ENCODE peak calls at places on chromosomes 7 and 10, in four cellular contexts. V, R, B and E are unnamed samples.

GRCh38 chr10:112491144-112491543 is 44.1 kb downstream of the VTI1A start:
- DNase-seq in V (peak; percentile 9), R (peak; percentile 58), B (no peak), E (no peak)

GRCh38 chr10:100341953-100342626 is 4.9 kb upstream of the SCD start:
- DNase-seq in V (peak; percentile 65), R (peak; percentile 76), B (peak; percentile 45), E (peak; percentile 15)

GRCh38 chr10:132122097-132122861 is 56.5 kb downstream of the JAKMIP3 start:
- DNase-seq in V (no peak), R (no peak), B (no peak), E (no peak)

GRCh38 chr10:44952779-44953231 is 6.8 kb upstream of the RASSF4 start:
- DNase-seq in V (peak; percentile 90), R (no peak), B (no peak), E (no peak)

GRCh38 chr7:26197153-26198115 is 3.1 kb downstream of the HNRNPA2B1 start:
- DNase-seq in V (peak; percentile 46), R (peak; percentile 46), B (no peak), E (no peak)

GRCh38 chr10:12513003-12513365 is 163.6 kb downstream of the CAMK1D start:
- DNase-seq in V (no peak), R (no peak), B (no peak), E (no peak)

GRCh38 chr7:128879939-128880746 is 17.5 kb downstream of the ATP6V1F start:
- DNase-seq in V (no peak), R (peak; percentile 85), B (no peak), E (no peak)

GRCh38 chr7:26365077-26365896 is 73.6 kb downstream of the SNX10 start:
- DNase-seq in V (peak; percentile 38), R (peak; percentile 79), B (no peak), E (peak; percentile 36)

GRCh38 chr10:130138479-130138866 is 2.3 kb downstream of the GLRX3 start:
- DNase-seq in V (no peak), R (peak; percentile 81), B (no peak), E (no peak)

GRCh38 chr10:124546957-124547650 is 85.5 kb downstream of the LHPP start:
- DNase-seq in V (no peak), R (no peak), B (no peak), E (no peak)
- H3K4me3 ChIP-seq in V (no peak overlapping the region), R (no peak overlapping the region), B (no peak overlapping the region), E (no peak overlapping the region)

GRCh38 chr10:99236627-99237309 is 1.1 kb upstream of the HPSE2 start:
- DNase-seq in V (no peak), R (no peak), B (no peak), E (no peak)
- H3K4me3 ChIP-seq in V (no peak overlapping the region), R (no peak overlapping the region), B (peak overlapping the region; percentile 22), E (no peak overlapping the region)

GRCh38 chr10:120979435-120980315 is 128.5 kb downstream of the WDR11 start:
- DNase-seq in V (no peak), R (peak; percentile 10), B (no peak), E (no peak)
- H3K4me3 ChIP-seq in V (no peak overlapping the region), R (no peak overlapping the region), B (peak overlapping the region; percentile 27), E (peak overlapping the region; percentile 11)

GRCh38 chr10:22837351-22837750 is 90.5 kb upstream of the ARMC3 start:
- DNase-seq in V (no peak), R (no peak), B (no peak), E (no peak)

GRCh38 chr10:22833353-22833752 is 94.5 kb upstream of the ARMC3 start:
- DNase-seq in V (no peak), R (no peak), B (no peak), E (no peak)

GRCh38 chr10:22834471-22834870 is 93.4 kb upstream of the ARMC3 start:
- DNase-seq in V (no peak), R (no peak), B (no peak), E (no peak)

GRCh38 chr10:22833781-22834180 is 94.1 kb upstream of the ARMC3 start:
- DNase-seq in V (no peak), R (no peak), B (no peak), E (no peak)

DNA sequence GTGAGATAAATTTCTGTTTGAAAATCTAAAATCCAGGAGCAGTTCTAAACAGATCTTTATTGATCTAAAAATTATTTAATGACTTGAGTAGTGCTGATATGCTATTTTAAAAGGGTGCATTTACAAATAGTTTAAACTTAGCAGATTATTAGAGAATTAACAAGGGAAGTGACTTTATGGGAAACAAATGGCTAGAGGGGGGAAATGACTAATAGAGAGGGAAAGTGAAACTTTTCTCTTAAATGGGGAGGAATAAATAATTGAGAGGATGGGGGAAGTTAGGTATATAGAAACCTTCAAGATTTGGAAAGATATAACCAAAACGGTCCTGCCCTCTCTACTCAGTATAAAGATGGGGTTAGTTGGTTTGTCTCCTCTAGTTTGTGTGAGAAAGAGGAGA is 90.1 kb upstream of the ARMC3 start:
- DNase-seq in V (no peak), R (no peak), B (no peak), E (no peak)
- H3K4me3 ChIP-seq in V (no peak overlapping the region), R (no peak overlapping the region), B (no peak overlapping the region), E (no peak overlapping the region)

GRCh38 chr7:50660830-50661175 is 95.6 kb upstream of the DDC start:
- DNase-seq in V (no peak), R (no peak), B (no peak), E (no peak)
- H3K4me3 ChIP-seq in V (no peak overlapping the region), R (no peak overlapping the region), B (no peak overlapping the region), E (no peak overlapping the region)

DNA sequence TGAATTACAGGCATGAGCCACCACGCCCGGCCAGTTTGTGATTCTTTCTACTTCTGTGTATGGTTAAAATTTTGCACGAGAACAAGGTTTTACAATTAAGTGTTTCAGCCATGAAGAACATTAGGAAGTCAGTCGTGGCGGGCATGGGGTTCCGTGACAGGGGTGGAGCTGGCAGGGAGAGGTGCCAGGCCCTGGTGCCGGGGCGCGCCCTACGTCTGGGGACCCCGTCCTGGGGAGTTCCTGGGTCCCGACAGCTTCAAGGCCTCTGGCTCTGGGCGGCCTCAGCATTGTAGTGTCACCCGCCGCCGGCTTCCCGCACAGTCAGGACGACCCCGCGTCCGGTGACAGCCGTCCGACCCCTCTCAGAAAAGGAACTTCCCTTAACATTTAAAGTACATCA is 23.0 kb upstream of the MKI67 start:
- DNase-seq in V (no peak), R (no peak), B (no peak), E (no peak)
- H3K4me3 ChIP-seq in V (no peak overlapping the region), R (no peak overlapping the region), B (no peak overlapping the region), E (no peak overlapping the region)

GRCh38 chr10:113563306-113564088 is 10.6 kb downstream of the HABP2 start:
- DNase-seq in V (peak; percentile 62), R (peak; percentile 85), B (peak; percentile 54), E (peak; percentile 9)
- H3K4me3 ChIP-seq in V (peak overlapping the region; percentile 24), R (peak overlapping the region; percentile 64), B (no peak overlapping the region), E (peak overlapping the region; percentile 42)

DNA sequence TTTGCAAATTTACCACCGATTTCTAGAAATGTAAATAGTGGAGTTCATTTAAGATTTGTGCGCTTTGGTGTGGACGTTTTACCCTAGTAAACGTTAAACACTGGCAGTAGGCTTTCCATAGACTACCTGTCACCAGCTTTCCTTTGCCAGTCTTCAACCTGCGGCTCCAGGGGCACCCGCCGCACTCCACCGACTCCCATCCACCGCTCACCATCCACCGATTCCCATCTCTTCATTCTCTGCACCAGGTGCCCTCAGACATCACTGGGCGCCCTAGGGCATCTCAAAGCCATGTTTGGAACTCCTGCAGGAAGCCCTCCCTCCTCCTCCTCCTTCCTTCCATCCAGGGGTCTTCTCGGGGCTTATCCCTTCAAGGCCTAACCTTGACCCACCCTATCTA is 1.4 kb upstream of the AP5Z1 start:
- DNase-seq in V (no peak), R (no peak), B (no peak), E (no peak)
- H3K4me3 ChIP-seq in V (no peak overlapping the region), R (no peak overlapping the region), B (no peak overlapping the region), E (no peak overlapping the region)

DNA sequence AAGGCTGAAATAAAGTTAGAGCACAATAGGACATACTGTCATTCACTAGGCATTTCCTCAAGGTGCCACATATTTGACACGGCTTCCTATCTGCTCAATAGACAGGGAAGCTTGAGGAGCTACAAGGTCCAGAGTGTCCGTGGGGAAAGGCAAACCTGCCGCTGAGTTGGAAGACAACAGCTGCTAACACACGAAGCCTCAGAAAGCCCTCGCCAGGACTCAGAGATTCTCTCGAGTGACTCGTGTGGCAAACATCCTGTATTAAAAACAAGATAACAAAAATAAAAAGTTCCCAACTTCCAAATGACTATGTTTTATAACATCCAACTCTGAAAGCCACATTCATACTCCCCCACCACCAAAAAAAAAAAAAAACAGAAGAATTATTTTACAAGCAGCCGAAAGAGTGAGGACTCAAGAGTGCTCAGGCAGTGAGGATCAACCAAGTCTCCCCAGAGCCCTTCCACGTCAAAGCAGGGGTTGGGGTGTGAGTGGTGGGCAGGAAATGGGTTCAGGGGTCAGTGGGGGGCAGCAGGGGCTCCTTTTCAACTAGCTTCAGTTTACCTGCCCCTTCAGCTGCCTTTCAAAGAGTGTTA is 67.6 kb downstream of the STK17A start:
- DNase-seq in V (peak; percentile 50), R (peak; percentile 91), B (no peak), E (no peak)
- H3K4me3 ChIP-seq in V (no peak overlapping the region), R (peak overlapping the region; percentile 36), B (no peak overlapping the region), E (no peak overlapping the region)

DNA sequence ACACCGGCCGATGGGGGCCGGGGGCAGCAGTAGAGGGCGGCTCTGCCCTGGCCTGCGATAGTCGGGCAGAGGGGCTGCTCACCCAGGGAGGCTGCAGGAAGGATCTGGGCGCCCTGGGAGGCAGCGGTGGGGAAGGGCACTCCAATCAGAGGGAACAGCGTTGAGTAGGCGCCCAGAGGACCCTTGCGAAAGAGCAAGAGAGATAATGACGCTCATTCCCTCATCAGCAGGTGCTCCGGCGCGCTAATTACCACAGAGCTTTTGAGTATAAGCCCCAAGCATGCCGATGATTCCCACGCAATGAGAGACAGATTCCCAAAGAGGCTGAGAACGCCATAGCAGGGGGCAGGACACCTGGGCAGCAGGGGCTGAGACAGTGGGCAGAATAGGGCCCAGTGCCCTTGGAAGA is 215.3 kb downstream of the MAD1L1 start:
- DNase-seq in V (no peak), R (no peak), B (no peak), E (no peak)
- H3K4me3 ChIP-seq in V (no peak overlapping the region), R (no peak overlapping the region), B (no peak overlapping the region), E (no peak overlapping the region)